ENCODE peak calls at places on chromosomes 16 and 17, in five cellular contexts. One of them, this sample, is unnamed. For H3K4me1, the result is how much of the 10 kb centered on the place peaks cover.

GRCh38 chr16:81198635-81199034 is 39.9 kb upstream of the BCO1 start:
- DNase-seq in HCT116: no peak
- DNase-seq in CD8-positive, alpha-beta memory T cell: no peak
- DNase-seq in CD8-positive, alpha-beta T cell: no peak
- DNase-seq in tibial artery: no peak
- DNase-seq in this sample: no peak

GRCh38 chr17:4914009-4914408 is 11.1 kb upstream of the CHRNE start:
- DNase-seq in HCT116: no peak
- DNase-seq in CD8-positive, alpha-beta memory T cell: no peak
- DNase-seq in CD8-positive, alpha-beta T cell: no peak
- DNase-seq in tibial artery: no peak
- DNase-seq in this sample: no peak

GRCh38 chr16:12300946-12301500 is 324.5 kb downstream of the SNX29 start:
- DNase-seq in HCT116: no peak
- DNase-seq in CD8-positive, alpha-beta memory T cell: no peak
- DNase-seq in CD8-positive, alpha-beta T cell: no peak
- DNase-seq in tibial artery: no peak
- DNase-seq in this sample: no peak

GRCh38 chr16:74297296-74297665 is 667 bp downstream of the PSMD7 start:
- DNase-seq in HCT116: no peak
- DNase-seq in CD8-positive, alpha-beta memory T cell: peak
- DNase-seq in CD8-positive, alpha-beta T cell: peak
- DNase-seq in tibial artery: no peak
- DNase-seq in this sample: no peak

GRCh38 chr16:27474921-27475320 is 72.9 kb downstream of the IL21R start:
- DNase-seq in HCT116: no peak
- DNase-seq in CD8-positive, alpha-beta memory T cell: no peak
- DNase-seq in CD8-positive, alpha-beta T cell: no peak
- DNase-seq in tibial artery: no peak
- DNase-seq in this sample: no peak

GRCh38 chr17:63535640-63536039 is 12.5 kb downstream of the KCNH6 start:
- DNase-seq in HCT116: no peak
- DNase-seq in CD8-positive, alpha-beta memory T cell: no peak
- DNase-seq in CD8-positive, alpha-beta T cell: no peak
- DNase-seq in tibial artery: no peak
- DNase-seq in this sample: no peak

GRCh38 chr16:14324581-14324980 is 253.5 kb downstream of the MRTFB start:
- DNase-seq in HCT116: no peak
- DNase-seq in CD8-positive, alpha-beta memory T cell: no peak
- DNase-seq in CD8-positive, alpha-beta T cell: no peak
- DNase-seq in tibial artery: no peak
- DNase-seq in this sample: no peak

GRCh38 chr17:17774009-17774881 is 62.5 kb downstream of the SREBF1 start:
- DNase-seq in HCT116: no peak
- DNase-seq in CD8-positive, alpha-beta memory T cell: no peak
- DNase-seq in CD8-positive, alpha-beta T cell: no peak
- DNase-seq in tibial artery: no peak
- DNase-seq in this sample: no peak

GRCh38 chr17:9022553-9023388 is 1.5 kb downstream of the NTN1 start:
- DNase-seq in HCT116: no peak
- DNase-seq in CD8-positive, alpha-beta memory T cell: no peak
- DNase-seq in CD8-positive, alpha-beta T cell: no peak
- DNase-seq in tibial artery: peak
- DNase-seq in this sample: no peak

GRCh38 chr16:82649766-82650165 is 23.0 kb downstream of the CDH13 start:
- DNase-seq in HCT116: no peak
- DNase-seq in CD8-positive, alpha-beta memory T cell: no peak
- DNase-seq in CD8-positive, alpha-beta T cell: no peak
- DNase-seq in tibial artery: no peak
- DNase-seq in this sample: no peak

GRCh38 chr16:81558444-81559175 is 114.0 kb downstream of the CMIP start:
- DNase-seq in HCT116: no peak
- DNase-seq in CD8-positive, alpha-beta memory T cell: no peak
- DNase-seq in CD8-positive, alpha-beta T cell: no peak
- DNase-seq in tibial artery: no peak
- DNase-seq in this sample: no peak

GRCh38 chr17:4187076-4187475 is 44.1 kb downstream of the CYB5D2 start:
- DNase-seq in HCT116: no peak
- DNase-seq in CD8-positive, alpha-beta memory T cell: no peak
- DNase-seq in CD8-positive, alpha-beta T cell: no peak
- DNase-seq in tibial artery: no peak
- DNase-seq in this sample: no peak

GRCh38 chr16:82016268-82016667 is 5.0 kb upstream of the SDR42E1 start:
- DNase-seq in HCT116: peak
- DNase-seq in CD8-positive, alpha-beta memory T cell: no peak
- DNase-seq in CD8-positive, alpha-beta T cell: no peak
- DNase-seq in tibial artery: no peak
- DNase-seq in this sample: no peak

GRCh38 chr16:85535352-85536072 is 77.6 kb upstream of the GSE1 start:
- DNase-seq in HCT116: no peak
- DNase-seq in CD8-positive, alpha-beta memory T cell: no peak
- DNase-seq in CD8-positive, alpha-beta T cell: no peak
- DNase-seq in tibial artery: no peak
- DNase-seq in this sample: no peak

GRCh38 chr16:28596115-28596630 is 677 bp downstream of the SULT1A2 start:
- DNase-seq in HCT116: no peak
- DNase-seq in CD8-positive, alpha-beta memory T cell: no peak
- DNase-seq in CD8-positive, alpha-beta T cell: no peak
- DNase-seq in tibial artery: no peak
- DNase-seq in this sample: no peak

GRCh38 chr16:84374160-84374489 is 5.8 kb downstream of the ATP2C2 start:
- DNase-seq in HCT116: no peak
- DNase-seq in CD8-positive, alpha-beta memory T cell: no peak
- DNase-seq in CD8-positive, alpha-beta T cell: no peak
- DNase-seq in tibial artery: no peak
- DNase-seq in this sample: no peak

GRCh38 chr17:6695565-6695964 is 17.6 kb downstream of the SLC13A5 start:
- DNase-seq in HCT116: no peak
- DNase-seq in CD8-positive, alpha-beta memory T cell: no peak
- DNase-seq in CD8-positive, alpha-beta T cell: no peak
- DNase-seq in tibial artery: no peak
- DNase-seq in this sample: no peak

GRCh38 chr17:30961213-30962188 is 9.3 kb upstream of the RNF135 start:
- DNase-seq in HCT116: no peak
- DNase-seq in CD8-positive, alpha-beta memory T cell: no peak
- DNase-seq in CD8-positive, alpha-beta T cell: no peak
- DNase-seq in tibial artery: peak
- DNase-seq in this sample: no peak

GRCh38 chr16:19660432-19660831 is 57.6 kb downstream of the KNOP1 start:
- DNase-seq in HCT116: no peak
- DNase-seq in CD8-positive, alpha-beta memory T cell: no peak
- DNase-seq in CD8-positive, alpha-beta T cell: no peak
- DNase-seq in tibial artery: no peak
- DNase-seq in this sample: no peak

GRCh38 chr16:89022051-89022836 is 45.2 kb upstream of the CBFA2T3 start:
- DNase-seq in HCT116: no peak
- DNase-seq in CD8-positive, alpha-beta memory T cell: no peak
- DNase-seq in CD8-positive, alpha-beta T cell: no peak
- DNase-seq in tibial artery: peak
- DNase-seq in this sample: no peak

GRCh38 chr16:85574672-85575475 is 38.2 kb upstream of the GSE1 start:
- DNase-seq in HCT116: no peak
- DNase-seq in CD8-positive, alpha-beta memory T cell: no peak
- DNase-seq in CD8-positive, alpha-beta T cell: no peak
- DNase-seq in tibial artery: no peak
- DNase-seq in this sample: no peak

GRCh38 chr17:6712854-6713129 is 377 bp downstream of the SLC13A5 start:
- DNase-seq in HCT116: no peak
- DNase-seq in CD8-positive, alpha-beta memory T cell: no peak
- DNase-seq in CD8-positive, alpha-beta T cell: no peak
- DNase-seq in tibial artery: no peak
- DNase-seq in this sample: no peak

GRCh38 chr17:30344283-30345088 is 10.6 kb upstream of the TMIGD1 start:
- DNase-seq in HCT116: no peak
- DNase-seq in CD8-positive, alpha-beta memory T cell: no peak
- DNase-seq in CD8-positive, alpha-beta T cell: no peak
- DNase-seq in tibial artery: no peak
- DNase-seq in this sample: peak

GRCh38 chr16:2191446-2191706 is 5.0 kb downstream of the CASKIN1 start:
- DNase-seq in HCT116: no peak
- DNase-seq in CD8-positive, alpha-beta memory T cell: no peak
- DNase-seq in CD8-positive, alpha-beta T cell: no peak
- DNase-seq in tibial artery: no peak
- DNase-seq in this sample: no peak

GRCh38 chr17:50210249-50211225 is 9.1 kb upstream of the COL1A1 start:
- DNase-seq in HCT116: no peak
- DNase-seq in CD8-positive, alpha-beta memory T cell: no peak
- DNase-seq in CD8-positive, alpha-beta T cell: peak
- DNase-seq in tibial artery: peak
- DNase-seq in this sample: peak

GRCh38 chr16:57061084-57061905 is 31.1 kb upstream of the CPNE2 start:
- DNase-seq in HCT116: no peak
- DNase-seq in CD8-positive, alpha-beta memory T cell: no peak
- DNase-seq in CD8-positive, alpha-beta T cell: no peak
- DNase-seq in tibial artery: peak
- DNase-seq in this sample: peak

GRCh38 chr16:31877876-31878642 is 4.5 kb downstream of the ZNF267 start:
- DNase-seq in HCT116: no peak
- DNase-seq in CD8-positive, alpha-beta memory T cell: no peak
- DNase-seq in CD8-positive, alpha-beta T cell: no peak
- DNase-seq in tibial artery: no peak
- DNase-seq in this sample: no peak
- H3K4me1 ChIP-seq in HCT116: under half
- H3K4me1 ChIP-seq in CD8-positive, alpha-beta memory T cell: half or more
- H3K4me1 ChIP-seq in CD8-positive, alpha-beta T cell: half or more
- H3K4me1 ChIP-seq in tibial artery: half or more
- H3K4me1 ChIP-seq in this sample: under half

GRCh38 chr17:76487451-76488192 is 13.6 kb downstream of the RHBDF2 start:
- DNase-seq in HCT116: no peak
- DNase-seq in CD8-positive, alpha-beta memory T cell: no peak
- DNase-seq in CD8-positive, alpha-beta T cell: no peak
- DNase-seq in tibial artery: no peak
- DNase-seq in this sample: no peak

GRCh38 chr17:76490112-76490710 is 11.0 kb downstream of the RHBDF2 start:
- DNase-seq in HCT116: no peak
- DNase-seq in CD8-positive, alpha-beta memory T cell: no peak
- DNase-seq in CD8-positive, alpha-beta T cell: no peak
- DNase-seq in tibial artery: no peak
- DNase-seq in this sample: no peak

GRCh38 chr17:76481091-76481655 is 13.8 kb downstream of the AANAT start:
- DNase-seq in HCT116: no peak
- DNase-seq in CD8-positive, alpha-beta memory T cell: no peak
- DNase-seq in CD8-positive, alpha-beta T cell: no peak
- DNase-seq in tibial artery: no peak
- DNase-seq in this sample: no peak

GRCh38 chr17:76484228-76484725 is 16.9 kb downstream of the AANAT start:
- DNase-seq in HCT116: no peak
- DNase-seq in CD8-positive, alpha-beta memory T cell: no peak
- DNase-seq in CD8-positive, alpha-beta T cell: no peak
- DNase-seq in tibial artery: no peak
- DNase-seq in this sample: no peak

DNA sequence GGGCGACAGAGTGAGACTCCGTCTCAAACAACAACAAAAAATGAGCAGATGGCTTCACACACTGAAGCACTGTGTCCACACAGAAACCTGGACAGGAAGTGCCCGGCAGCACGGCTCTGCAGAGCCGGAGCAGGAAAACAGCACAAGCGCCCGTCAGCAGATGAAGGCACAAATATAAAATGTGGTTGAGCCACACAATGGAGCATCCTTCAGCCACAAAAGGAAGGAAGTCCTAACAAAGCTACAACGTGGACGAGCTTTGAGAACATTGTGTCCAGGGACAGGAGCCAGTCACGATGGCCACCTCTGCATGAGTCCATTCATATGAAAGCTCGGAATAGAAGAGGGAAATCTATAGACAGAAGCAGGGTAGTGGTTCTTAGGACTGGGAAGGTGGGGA is 15.7 kb downstream of the RHBDF2 start:
- DNase-seq in HCT116: no peak
- DNase-seq in CD8-positive, alpha-beta memory T cell: no peak
- DNase-seq in CD8-positive, alpha-beta T cell: no peak
- DNase-seq in tibial artery: no peak
- DNase-seq in this sample: no peak
- H3K4me3 ChIP-seq in HCT116: no peak
- H3K4me3 ChIP-seq in CD8-positive, alpha-beta memory T cell: no peak
- H3K4me3 ChIP-seq in CD8-positive, alpha-beta T cell: no peak
- H3K4me3 ChIP-seq in tibial artery: no peak
- H3K4me3 ChIP-seq in this sample: no peak

DNA sequence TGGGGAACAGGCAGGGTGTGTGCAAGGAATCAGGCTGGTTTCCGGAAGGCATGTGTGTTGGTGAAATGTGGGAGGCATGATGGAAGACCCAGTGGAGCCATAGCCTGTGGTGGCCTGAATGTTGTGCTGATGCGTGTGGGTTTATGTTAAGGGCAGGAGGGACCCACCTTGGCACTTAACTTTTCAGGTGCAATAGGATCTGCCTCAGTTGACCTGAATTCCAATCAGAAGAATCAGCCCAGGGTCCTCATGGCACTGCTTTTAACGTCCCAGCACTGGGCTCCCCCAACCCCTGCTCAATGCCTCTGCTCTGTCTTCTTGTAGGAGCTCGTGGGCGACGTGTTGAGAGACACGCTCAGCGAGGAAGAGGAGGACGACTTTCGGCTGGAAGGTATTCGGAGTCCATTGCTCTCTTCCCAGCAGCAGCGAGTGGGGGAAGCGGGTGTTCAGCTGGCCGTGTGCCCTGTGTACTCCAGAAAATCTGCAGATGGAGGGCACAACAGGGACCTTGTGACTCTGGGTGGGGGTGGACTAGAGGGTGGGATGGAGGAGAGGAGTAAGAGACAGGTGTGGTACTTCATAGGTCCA is 59.9 kb downstream of the NKD1 start:
- DNase-seq in HCT116: no peak
- DNase-seq in CD8-positive, alpha-beta memory T cell: no peak
- DNase-seq in CD8-positive, alpha-beta T cell: no peak
- DNase-seq in tibial artery: no peak
- DNase-seq in this sample: no peak
- H3K4me1 ChIP-seq in HCT116: under half
- H3K4me1 ChIP-seq in CD8-positive, alpha-beta memory T cell: under half
- H3K4me1 ChIP-seq in CD8-positive, alpha-beta T cell: under half
- H3K4me1 ChIP-seq in tibial artery: under half
- H3K4me1 ChIP-seq in this sample: under half

GRCh38 chr16:379183-379960 is 2.4 kb downstream of the PGAP6 start:
- DNase-seq in HCT116: no peak
- DNase-seq in CD8-positive, alpha-beta memory T cell: no peak
- DNase-seq in CD8-positive, alpha-beta T cell: no peak
- DNase-seq in tibial artery: no peak
- DNase-seq in this sample: no peak
- H3K4me3 ChIP-seq in HCT116: no peak
- H3K4me3 ChIP-seq in CD8-positive, alpha-beta memory T cell: peak
- H3K4me3 ChIP-seq in CD8-positive, alpha-beta T cell: peak
- H3K4me3 ChIP-seq in tibial artery: no peak
- H3K4me3 ChIP-seq in this sample: no peak

GRCh38 chr17:47744168-47745036 is 11.4 kb downstream of the TBX21 start:
- DNase-seq in HCT116: no peak
- DNase-seq in CD8-positive, alpha-beta memory T cell: no peak
- DNase-seq in CD8-positive, alpha-beta T cell: no peak
- DNase-seq in tibial artery: no peak
- DNase-seq in this sample: no peak
- H3K4me1 ChIP-seq in HCT116: under half
- H3K4me1 ChIP-seq in CD8-positive, alpha-beta memory T cell: under half
- H3K4me1 ChIP-seq in CD8-positive, alpha-beta T cell: under half
- H3K4me1 ChIP-seq in tibial artery: under half
- H3K4me1 ChIP-seq in this sample: under half

GRCh38 chr17:69320210-69320907 is 6.6 kb downstream of the ABCA5 start:
- DNase-seq in HCT116: no peak
- DNase-seq in CD8-positive, alpha-beta memory T cell: no peak
- DNase-seq in CD8-positive, alpha-beta T cell: no peak
- DNase-seq in tibial artery: no peak
- DNase-seq in this sample: no peak
- H3K4me3 ChIP-seq in HCT116: no peak
- H3K4me3 ChIP-seq in CD8-positive, alpha-beta memory T cell: no peak
- H3K4me3 ChIP-seq in CD8-positive, alpha-beta T cell: no peak
- H3K4me3 ChIP-seq in tibial artery: no peak
- H3K4me3 ChIP-seq in this sample: no peak

This sample was measured in heart left ventricle.